ENCODE peak calls at places on chromosomes 11 and 22, in seven cellular contexts. G, L, Y, O, U, A and C are unnamed samples.

GRCh38 chr11:12205330-12205729 is 94.9 kb downstream of the MICAL2 start:
- DNase-seq in Y (no peak), A (no peak), L (no peak), U (no peak), G (peak; percentile 87), O (no peak), C (no peak)

GRCh38 chr11:126834573-126834972 is 166.0 kb downstream of the KIRREL3 start:
- DNase-seq in O (no peak), A (no peak), U (no peak), G (no peak), L (no peak), Y (no peak), C (no peak)

GRCh38 chr11:122769126-122769780 is 69.0 kb upstream of the CRTAM start:
- DNase-seq in G (peak; percentile 61), A (no peak), Y (no peak), L (no peak), O (no peak), U (no peak), C (no peak)

GRCh38 chr11:109377039-109377742 is 44.8 kb upstream of the C11orf87 start:
- DNase-seq in L (no peak), U (no peak), Y (no peak), O (no peak), A (no peak), G (no peak), C (no peak)

GRCh38 chr11:110077866-110078325 is 15.3 kb upstream of the ZC3H12C start:
- DNase-seq in U (no peak), A (no peak), G (peak; percentile 78), L (no peak), Y (no peak), O (no peak), C (no peak)

GRCh38 chr11:35151896-35152295 is 12.9 kb downstream of the CD44 start:
- DNase-seq in U (no peak), L (no peak), O (no peak), G (no peak), Y (no peak), A (no peak), C (no peak)

GRCh38 chr11:122863704-122864326 is 18.7 kb upstream of the JHY start:
- DNase-seq in L (no peak), Y (peak; percentile 41), G (peak; percentile 50), U (peak; percentile 31), O (peak; percentile 57), A (peak; percentile 66), C (no peak)

GRCh38 chr22:30312053-30312452 is 14.7 kb downstream of the TBC1D10A start:
- DNase-seq in G (peak; percentile 83), Y (no peak), U (no peak), O (peak; percentile 48), A (no peak), L (no peak), C (no peak)

GRCh38 chr22:45009881-45010531 is at the start of gene PHF21B:
- DNase-seq in U (peak; percentile 50), O (no peak), Y (no peak), A (peak; percentile 71), L (peak; percentile 37), G (peak; percentile 22), C (peak; percentile 61)

GRCh38 chr11:114346709-114347141 is 50.5 kb downstream of the NNMT start:
- DNase-seq in A (no peak), Y (no peak), L (no peak), U (no peak), G (no peak), O (no peak), C (no peak)

GRCh38 chr11:81579339-81579738 is 1154.3 kb downstream of the FAM181B start:
- DNase-seq in Y (no peak), U (no peak), L (no peak), A (no peak), O (no peak), G (no peak), C (no peak)

GRCh38 chr11:120284272-120284671 is 40.8 kb upstream of the TLCD5 start:
- DNase-seq in L (no peak), U (no peak), Y (no peak), O (no peak), A (no peak), G (no peak), C (no peak)

GRCh38 chr11:57792870-57793269 is 31.3 kb downstream of the CTNND1 start:
- DNase-seq in O (no peak), A (no peak), U (no peak), Y (no peak), G (no peak), L (no peak), C (no peak)

GRCh38 chr11:3148990-3149851 is 15.9 kb downstream of the OSBPL5 start:
- DNase-seq in Y (no peak), G (no peak), L (no peak), A (no peak), O (no peak), U (no peak), C (no peak)

GRCh38 chr22:39275814-39276443 is 31.1 kb upstream of the PDGFB start:
- DNase-seq in G (no peak), L (no peak), Y (no peak), O (no peak), U (no peak), A (no peak), C (no peak)

GRCh38 chr22:39278040-39278439 is 33.3 kb upstream of the PDGFB start:
- DNase-seq in G (peak; percentile 53), A (no peak), L (no peak), U (peak; percentile 56), Y (no peak), O (no peak), C (no peak)

GRCh38 chr22:39277135-39277607 is 32.4 kb upstream of the PDGFB start:
- DNase-seq in L (no peak), A (no peak), O (no peak), Y (no peak), G (peak; percentile 92), U (no peak), C (no peak)

GRCh38 chr22:39273950-39274887 is 29.4 kb upstream of the PDGFB start:
- DNase-seq in L (no peak), U (no peak), G (no peak), O (no peak), A (no peak), Y (no peak), C (no peak)

GRCh38 chr22:39276461-39277134 is 31.8 kb upstream of the PDGFB start:
- DNase-seq in G (no peak), U (no peak), A (no peak), L (no peak), Y (no peak), O (no peak), C (no peak)
- H3K27ac ChIP-seq in G (no peak overlapping the region), U (peak overlapping the region; percentile 75), A (no peak overlapping the region), L (no peak overlapping the region), Y (no peak overlapping the region), O (no peak overlapping the region), C (no peak overlapping the region)

GRCh38 chr22:40651563-40652501 is 15.3 kb upstream of the MRTFA start:
- DNase-seq in Y (peak; percentile 78), O (peak; percentile 98), G (peak; percentile 100), U (peak; percentile 97), A (peak; percentile 96), L (peak; percentile 95), C (peak; percentile 93)

GRCh38 chr22:40651057-40651456 is 14.5 kb upstream of the MRTFA start:
- DNase-seq in L (no peak), G (no peak), U (no peak), O (no peak), Y (no peak), A (no peak), C (no peak)

GRCh38 chr22:40653361-40653760 is 16.8 kb upstream of the MRTFA start:
- DNase-seq in O (no peak), G (no peak), U (no peak), L (no peak), Y (no peak), A (no peak), C (no peak)

DNA sequence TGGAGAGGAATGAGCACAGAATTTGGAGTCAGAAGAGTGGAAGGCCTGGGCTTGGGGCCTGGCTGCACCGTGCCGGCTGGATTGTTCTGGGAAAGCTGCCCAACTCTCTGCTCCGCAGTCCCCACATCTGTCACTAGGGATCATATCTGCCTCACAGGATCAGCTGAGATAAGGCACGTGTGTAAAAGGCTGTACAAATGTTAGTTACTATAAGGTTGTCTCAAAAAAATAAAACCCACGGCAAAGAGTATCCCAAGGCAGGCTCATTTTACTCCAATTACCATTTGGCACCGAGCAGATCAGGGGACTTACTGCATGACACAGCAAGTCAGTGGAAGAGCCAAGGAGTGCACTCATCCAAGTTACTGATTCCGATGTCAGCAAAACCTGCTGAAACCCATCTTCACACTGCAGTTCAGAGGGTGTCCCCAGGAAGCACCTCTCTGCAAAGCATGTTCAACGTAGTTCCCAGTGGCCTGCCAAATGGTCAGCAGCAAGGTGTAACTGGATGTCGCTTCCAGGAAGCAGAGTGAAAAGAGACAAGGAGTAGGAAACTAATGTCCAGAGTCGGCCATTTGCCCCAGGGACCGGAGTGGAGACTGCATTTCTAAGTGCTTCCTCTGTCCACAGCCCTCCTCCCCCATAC is 18.1 kb upstream of the MRTFA start:
- DNase-seq in U (peak; percentile 66), O (peak; percentile 67), Y (no peak), G (peak; percentile 83), A (peak; percentile 66), L (peak; percentile 64), C (no peak)
- H3K27ac ChIP-seq in U (peak overlapping the region; percentile 96), O (peak overlapping the region; percentile 97), Y (no peak overlapping the region), G (peak overlapping the region; percentile 12), A (peak overlapping the region; percentile 98), L (peak overlapping the region; percentile 49), C (peak overlapping the region; percentile 55)

GRCh38 chr11:70099578-70100282 is 21.6 kb downstream of the ANO1 start:
- DNase-seq in O (no peak), Y (no peak), L (no peak), G (peak; percentile 41), U (no peak), A (no peak), C (no peak)

GRCh38 chr11:70092959-70093358 is 14.8 kb downstream of the ANO1 start:
- DNase-seq in O (no peak), U (no peak), G (no peak), Y (no peak), A (no peak), L (no peak), C (no peak)

GRCh38 chr11:70097783-70098182 is 19.7 kb downstream of the ANO1 start:
- DNase-seq in L (no peak), G (no peak), A (no peak), U (peak; percentile 5), O (no peak), Y (no peak), C (no peak)

GRCh38 chr11:70098936-70099335 is 20.8 kb downstream of the ANO1 start:
- DNase-seq in U (no peak), L (no peak), A (no peak), O (no peak), Y (no peak), G (no peak), C (no peak)

GRCh38 chr11:70095541-70096252 is 17.6 kb downstream of the ANO1 start:
- DNase-seq in L (no peak), Y (no peak), O (no peak), U (no peak), A (no peak), G (peak; percentile 27), C (no peak)
- H3K27ac ChIP-seq in L (no peak overlapping the region), Y (no peak overlapping the region), O (peak overlapping the region; percentile 66), U (peak overlapping the region; percentile 16), A (no peak overlapping the region), G (no peak overlapping the region), C (no peak overlapping the region)

DNA sequence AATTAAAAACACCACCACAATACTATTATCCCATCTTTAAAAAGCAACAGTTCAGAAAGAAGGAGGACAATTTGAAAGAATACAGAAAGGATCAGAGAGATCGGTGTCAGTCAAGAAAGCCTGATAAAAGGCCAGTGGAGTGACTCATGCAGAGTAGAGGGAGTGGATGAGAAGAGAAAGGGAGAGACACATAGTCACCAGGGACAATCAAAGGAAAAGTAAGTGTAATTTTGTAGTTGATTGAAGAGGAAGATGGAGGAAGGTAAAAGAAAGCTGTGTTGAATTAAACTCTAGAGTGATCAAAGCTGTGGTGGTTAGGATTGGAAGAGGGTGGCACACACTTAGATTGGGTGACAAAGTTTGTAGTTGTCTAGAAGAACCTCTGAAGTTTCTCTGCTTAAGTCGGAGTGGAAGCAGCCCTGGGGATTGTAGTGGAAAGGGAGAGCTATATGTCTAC is 14.1 kb downstream of the SPECC1L start:
- DNase-seq in O (no peak), A (no peak), Y (no peak), L (no peak), G (peak; percentile 53), U (no peak), C (no peak)
- H3K27ac ChIP-seq in O (peak overlapping the region; percentile 18), A (peak overlapping the region; percentile 18), Y (no peak overlapping the region), L (no peak overlapping the region), G (no peak overlapping the region), U (no peak overlapping the region), C (no peak overlapping the region)